ENCODE peak calls at places on chromosomes 4 and X, in four cellular contexts. C is upper lobe of right lung, A is HFFc6, E is brain microvascular endothelial cell. G is an unnamed sample.

GRCh38 chr4:54513741-54514140 is 144.0 kb upstream of the KIT start:
- DNase-seq in A (no peak), C (no peak), E (no peak), G (no peak)

GRCh38 chr4:188439641-188440311 is 300.5 kb downstream of the TRIML1 start:
- DNase-seq in E (no peak), C (no peak), A (no peak), G (no peak)

GRCh38 chrX:13013353-13014110 is 30.9 kb downstream of the FAM9C start:
- DNase-seq in A (no peak), C (no peak), E (no peak), G (no peak)

GRCh38 chr4:15303052-15303641 is 124.7 kb upstream of the C1QTNF7 start:
- DNase-seq in A (peak), C (no peak), E (peak), G (peak)

GRCh38 chr4:80202784-80203553 is 5.7 kb downstream of the PRDM8 start:
- DNase-seq in C (peak), A (no peak), E (no peak), G (no peak)

GRCh38 chrX:134158821-134159512 is 78.0 kb upstream of the CCDC160 start:
- DNase-seq in A (no peak), C (no peak), E (no peak), G (no peak)

GRCh38 chr4:2962614-2963184 is 507 bp downstream of the NOP14 start:
- DNase-seq in A (peak), E (peak), C (no peak), G (no peak)

GRCh38 chr4:168264903-168265302 is 53.6 kb downstream of the DDX60 start:
- DNase-seq in C (no peak), E (no peak), A (no peak), G (no peak)

GRCh38 chr4:108762559-108763225 is at the start of gene ETNPPL:
- DNase-seq in A (no peak), C (peak), E (no peak), G (no peak)

GRCh38 chr4:16684083-16684482 is 214.4 kb downstream of the LDB2 start:
- DNase-seq in C (no peak), E (peak), A (peak), G (no peak)

GRCh38 chrX:16946971-16947562 is 609 bp downstream of the REPS2 start:
- DNase-seq in A (no peak), C (peak), E (no peak), G (no peak)

GRCh38 chr4:82371398-82371972 is 2.3 kb downstream of the HNRNPD start:
- DNase-seq in E (no peak), C (no peak), A (no peak), G (no peak)

GRCh38 chr4:155807021-155807420 is 48.2 kb downstream of the GUCY1B1 start:
- DNase-seq in A (peak), E (no peak), C (no peak), G (peak)

GRCh38 chr4:64001229-64001898 is 407.9 kb downstream of the TECRL start:
- DNase-seq in E (no peak), A (no peak), C (no peak), G (no peak)

GRCh38 chr4:88779431-88779830 is 81.8 kb upstream of the NAP1L5 start:
- DNase-seq in A (no peak), E (peak), C (no peak), G (no peak)

GRCh38 chr4:98710831-98711230 is 52.4 kb upstream of the TSPAN5 start:
- DNase-seq in E (peak), A (peak), C (no peak), G (no peak)

GRCh38 chrX:136954930-136955329 is 74.4 kb upstream of the RBMX start:
- DNase-seq in C (no peak), E (no peak), A (peak), G (no peak)

GRCh38 chr4:26294904-26295303 is 25.9 kb upstream of the RBPJ start:
- DNase-seq in C (no peak), A (no peak), E (no peak), G (no peak)

GRCh38 chr4:6383019-6383404 is 89.4 kb downstream of the PPP2R2C start:
- DNase-seq in C (peak), A (no peak), E (no peak), G (no peak)

GRCh38 chr4:168652818-168653217 is 156.0 kb downstream of the PALLD start:
- DNase-seq in C (no peak), E (no peak), A (no peak), G (no peak)

GRCh38 chr4:44760142-44760898 is 34.0 kb upstream of the GNPDA2 start:
- DNase-seq in C (no peak), E (peak), A (peak), G (no peak)

GRCh38 chrX:133602881-133603280 is 187.6 kb upstream of the GPC4 start:
- DNase-seq in A (no peak), E (no peak), C (no peak), G (no peak)

GRCh38 chrX:14015941-14016340 is 13.8 kb downstream of the GEMIN8 start:
- DNase-seq in C (no peak), E (no peak), A (no peak), G (no peak)

GRCh38 chrX:71859637-71860036 is 51.0 kb upstream of the NHSL2 start:
- DNase-seq in A (peak), E (peak), C (no peak), G (no peak)

GRCh38 chr4:178086324-178086723 is 644.1 kb upstream of the AGA start:
- DNase-seq in A (no peak), E (no peak), C (no peak), G (no peak)

GRCh38 chrX:97547873-97548578 is 664.3 kb downstream of the RPA4 start:
- DNase-seq in A (peak), C (no peak), E (peak), G (no peak)

GRCh38 chr4:124191329-124191728 is 521.2 kb downstream of the ANKRD50 start:
- DNase-seq in E (no peak), A (no peak), C (no peak), G (no peak)

GRCh38 chr4:828641-829271 is 2.8 kb upstream of the CPLX1 start:
- DNase-seq in E (no peak), C (peak), A (no peak), G (no peak)

GRCh38 chrX:41353964-41354363 is 20.0 kb downstream of the DDX3X start:
- DNase-seq in E (no peak), C (no peak), A (no peak), G (no peak)

GRCh38 chr4:20203508-20203907 is 48.2 kb upstream of the SLIT2 start:
- DNase-seq in A (peak), C (no peak), E (peak), G (peak)

GRCh38 chr4:173761236-173761635 is 231.2 kb upstream of the HAND2 start:
- DNase-seq in E (no peak), A (no peak), C (no peak), G (no peak)

GRCh38 chrX:54358424-54359211 is 772 bp upstream of the WNK3 start:
- DNase-seq in A (no peak), E (peak), C (peak), G (peak)

GRCh38 chr4:70183168-70183939 is 12.2 kb upstream of the ODAM start:
- DNase-seq in C (no peak), A (no peak), E (peak), G (peak)

GRCh38 chr4:71614626-71615025 is 169.3 kb downstream of the GC start:
- DNase-seq in C (no peak), E (no peak), A (no peak), G (no peak)
- TF ChIP-seq CTCF in C (no peak), E (no peak), A (no peak), G (no peak)

GRCh38 chr4:164023214-164023613 is 528.7 kb downstream of the TMA16 start:
- DNase-seq in A (no peak), C (no peak), E (no peak), G (no peak)
- TF ChIP-seq CTCF in A (no peak), C (no peak), E (peak), G (no peak)

DNA sequence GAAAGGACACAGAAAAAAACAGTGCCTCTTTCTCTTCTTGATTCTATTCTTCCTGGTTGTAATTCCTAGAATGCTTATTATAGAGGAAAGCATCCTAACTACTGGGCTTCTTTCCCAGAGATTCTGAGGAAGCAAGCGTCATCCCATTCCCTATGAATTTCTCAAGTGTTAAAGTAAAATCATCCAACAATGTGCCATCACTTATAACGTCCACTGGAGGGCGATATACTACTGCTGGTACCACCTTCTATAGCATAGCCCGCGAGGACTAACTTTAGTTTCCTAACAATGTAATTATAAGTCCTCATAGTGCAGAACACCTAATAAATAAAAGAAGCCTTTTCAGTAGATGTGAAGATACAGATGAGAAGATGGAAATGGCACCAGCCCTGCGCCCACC is 4.4 kb downstream of the CENPVL3 start:
- DNase-seq in E (peak), C (no peak), A (peak), G (peak)
- TF ChIP-seq CTCF in E (peak), C (peak), A (peak), G (peak)

GRCh38 chrX:113947548-113947947 is 636.3 kb upstream of the HTR2C start:
- DNase-seq in C (no peak), E (no peak), A (no peak), G (no peak)
- TF ChIP-seq CTCF in C (no peak), E (no peak), A (no peak), G (no peak)

GRCh38 chrX:153793291-153793690 is 884 bp downstream of the IDH3G start:
- DNase-seq in E (no peak), C (no peak), A (no peak), G (no peak)

GRCh38 chrX:153792368-153792767 is 1.8 kb downstream of the IDH3G start:
- DNase-seq in E (no peak), A (no peak), C (no peak), G (no peak)

GRCh38 chrX:153791104-153791852 is 2.9 kb downstream of the IDH3G start:
- DNase-seq in A (no peak), E (no peak), C (no peak), G (no peak)

GRCh38 chrX:153794897-153795816 is 689 bp downstream of the SSR4 start:
- DNase-seq in C (no peak), E (no peak), A (no peak), G (no peak)

DNA sequence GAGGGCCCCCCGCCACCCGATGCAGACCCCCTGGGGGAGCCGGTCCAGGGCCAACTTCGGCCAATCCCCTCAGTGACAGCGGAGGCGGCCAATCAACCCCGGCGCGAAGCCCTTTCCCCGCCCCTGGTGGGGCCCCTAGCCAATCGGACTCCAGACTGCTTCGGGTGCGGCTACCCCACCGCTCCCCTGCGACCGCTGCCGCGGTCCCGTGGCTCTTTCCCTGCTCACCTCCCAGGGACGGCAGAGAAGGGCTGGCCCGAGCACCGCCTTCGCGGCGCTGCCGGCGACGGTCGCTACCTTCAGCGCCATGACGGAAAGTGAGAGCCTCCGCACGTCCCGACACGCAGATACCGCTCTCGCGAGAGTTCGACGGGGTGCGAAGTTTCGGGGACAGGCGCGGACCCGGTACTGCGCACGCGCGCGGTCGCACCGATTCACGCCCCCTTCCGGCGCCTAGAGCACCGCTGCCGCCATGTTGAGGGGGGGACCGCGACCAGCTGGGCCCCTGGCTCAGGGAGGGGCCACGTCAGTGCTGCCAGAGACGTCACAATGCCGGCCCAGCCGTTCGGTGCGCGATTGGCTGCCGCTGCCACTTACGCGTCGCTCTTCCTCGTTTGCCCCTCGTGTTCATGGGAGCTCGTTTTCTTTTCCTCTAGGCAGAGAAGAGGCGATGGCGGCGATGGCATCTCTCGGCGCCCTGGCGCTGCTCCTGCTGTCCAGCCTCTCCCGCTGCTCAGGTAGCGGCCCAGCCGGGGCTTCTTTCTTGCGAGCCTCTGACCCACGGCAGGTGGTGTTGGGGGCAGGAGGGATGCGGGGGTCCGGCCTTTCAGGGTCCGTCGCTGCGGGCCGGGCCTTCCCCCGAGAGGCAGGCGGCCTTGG is at the start of the genes IDH3G and SSR4:
- DNase-seq in A (peak), E (peak), C (peak), G (peak)
- TF ChIP-seq CTCF in A (peak), E (no peak), C (no peak), G (no peak)

GRCh38 chrX:80285131-80285773 is 135.0 kb upstream of the TENT5D start:
- DNase-seq in A (peak), C (no peak), E (no peak), G (no peak)
- TF ChIP-seq CTCF in A (peak), C (peak), E (peak), G (no peak)

DNA sequence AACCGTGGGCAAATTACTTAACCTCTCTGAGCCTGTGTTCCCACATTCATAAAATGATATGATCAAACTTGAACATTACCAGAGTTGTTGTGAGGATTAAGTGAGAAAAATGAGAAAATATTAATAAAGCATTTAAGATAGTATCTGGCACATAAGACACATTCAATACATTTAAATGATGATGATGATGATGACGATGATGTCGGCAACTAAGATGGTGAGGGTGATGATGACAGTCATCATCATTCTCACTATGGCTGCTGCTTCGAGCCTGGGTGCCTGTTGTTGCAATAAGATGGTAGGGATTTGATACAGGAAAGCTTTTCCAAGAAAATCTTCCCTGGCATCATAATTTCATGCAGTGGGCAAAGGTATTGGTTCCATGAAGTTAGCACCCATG is 11.1 kb downstream of the TMEM164 start:
- DNase-seq in A (no peak), E (no peak), C (no peak), G (no peak)
- TF ChIP-seq CTCF in A (no peak), E (no peak), C (no peak), G (no peak)

DNA sequence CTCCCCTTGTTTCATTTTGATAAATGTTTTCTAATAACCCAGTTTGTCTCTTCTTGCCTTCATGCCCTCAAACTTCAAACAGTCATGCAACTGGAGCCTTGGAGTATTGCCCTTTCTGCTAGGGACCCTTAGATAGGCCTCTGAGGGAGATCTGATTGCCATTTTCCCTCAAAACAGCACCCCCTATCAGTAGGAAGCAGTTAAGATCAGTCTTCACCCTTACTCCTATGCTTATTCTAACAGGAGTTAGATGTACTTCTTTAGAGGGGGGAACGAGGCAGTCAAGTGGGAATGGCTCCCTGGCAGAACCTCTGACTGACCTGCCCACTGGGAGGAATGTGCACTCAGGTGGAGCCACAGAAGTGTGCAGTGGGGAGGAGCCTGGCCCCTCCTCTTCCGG is 74.1 kb downstream of the FAM47A start:
- DNase-seq in C (no peak), A (no peak), E (no peak), G (no peak)
- TF ChIP-seq CTCF in C (no peak), A (no peak), E (no peak), G (no peak)

GRCh38 chrX:118761950-118762725 is 34.7 kb downstream of the IL13RA1 start:
- DNase-seq in E (no peak), C (no peak), A (no peak), G (no peak)
- TF ChIP-seq CTCF in E (peak), C (no peak), A (peak), G (no peak)

GRCh38 chr4:37434469-37434868 is 189.9 kb downstream of the NWD2 start:
- DNase-seq in A (peak), C (no peak), E (no peak), G (no peak)
- TF ChIP-seq CTCF in A (peak), C (no peak), E (peak), G (peak)